ENCODE peak calls at places on chromosome 1, in six cellular contexts. A is psoas muscle; W is body of pancreas; O is CD4-positive, alpha-beta T cell; H is aorta; T is IMR-90. S is an unnamed sample.

GRCh38 chr1:85884372-85885035 is 176.3 kb upstream of the ZNHIT6 start:
- DNase-seq in T (peak; percentile 48), A (no peak), H (no peak), W (no peak), O (no peak), S (no peak)

GRCh38 chr1:30407862-30408580 is 315.4 kb downstream of the MATN1 start:
- DNase-seq in O (no peak), H (peak; percentile 7), W (no peak), T (no peak), A (no peak), S (peak; percentile 6)

GRCh38 chr1:244801246-244801645 is 34.2 kb upstream of the COX20 start:
- DNase-seq in T (peak; percentile 13), W (peak; percentile 44), O (peak; percentile 35), H (no peak), A (no peak), S (peak; percentile 27)

GRCh38 chr1:171983584-171983983 is 142.3 kb downstream of the DNM3 start:
- DNase-seq in T (peak; percentile 32), W (no peak), H (no peak), O (no peak), A (no peak), S (no peak)

GRCh38 chr1:109793486-109794318 is 30.0 kb upstream of the EPS8L3 start:
- DNase-seq in T (peak; percentile 81), W (peak; percentile 73), O (no peak), H (no peak), A (no peak), S (peak; percentile 15)

GRCh38 chr1:66270122-66270812 is 263.7 kb upstream of the SGIP1 start:
- DNase-seq in T (peak; percentile 71), W (peak; percentile 49), O (no peak), H (peak; percentile 52), A (no peak), S (no peak)

GRCh38 chr1:14946567-14947285 is 206.8 kb upstream of the TMEM51 start:
- DNase-seq in T (peak; percentile 86), H (peak; percentile 68), A (no peak), O (no peak), W (no peak), S (no peak)

GRCh38 chr1:232335261-232335660 is 294.7 kb downstream of the SIPA1L2 start:
- DNase-seq in H (no peak), A (no peak), T (no peak), W (no peak), O (no peak), S (no peak)

GRCh38 chr1:54967372-54967771 is 13.1 kb upstream of the TMEM61 start:
- DNase-seq in T (no peak), H (no peak), W (no peak), O (no peak), A (no peak), S (no peak)

GRCh38 chr1:220910021-220910420 is 30.8 kb downstream of the HLX start:
- DNase-seq in W (no peak), O (no peak), T (no peak), A (no peak), H (no peak), S (no peak)

GRCh38 chr1:31931241-31932225 is 6.6 kb downstream of the PTP4A2 start:
- DNase-seq in O (no peak), T (peak; percentile 67), W (no peak), H (no peak), A (no peak), S (no peak)

GRCh38 chr1:220803401-220804201 is 16.9 kb downstream of the MTARC1 start:
- DNase-seq in A (no peak), W (peak; percentile 25), O (no peak), H (no peak), T (peak; percentile 36), S (peak; percentile 56)

GRCh38 chr1:235843458-235843857 is 23.2 kb downstream of the LYST start:
- DNase-seq in T (peak; percentile 68), O (no peak), W (no peak), A (no peak), H (no peak), S (no peak)

GRCh38 chr1:198936371-198937083 is 297.7 kb downstream of the PTPRC start:
- DNase-seq in O (no peak), H (peak; percentile 36), A (no peak), T (peak; percentile 36), W (no peak), S (peak; percentile 28)

GRCh38 chr1:181083842-181084605 is 4.5 kb upstream of the IER5 start:
- DNase-seq in O (peak; percentile 41), W (peak; percentile 82), H (peak; percentile 62), A (peak; percentile 51), T (no peak), S (peak; percentile 66)

GRCh38 chr1:47764461-47765046 is 232.6 kb downstream of the TRABD2B start:
- DNase-seq in W (no peak), O (no peak), A (no peak), H (no peak), T (no peak), S (no peak)

GRCh38 chr1:43719063-43719462 is 11.7 kb downstream of the ST3GAL3 start:
- DNase-seq in H (no peak), A (peak; percentile 18), O (no peak), T (peak; percentile 57), W (no peak), S (no peak)

GRCh38 chr1:1426961-1427934 is 6.2 kb upstream of the ANKRD65 start:
- DNase-seq in O (no peak), W (no peak), T (no peak), A (no peak), H (peak; percentile 46), S (no peak)

GRCh38 chr1:9849691-9850441 is 26.1 kb upstream of the CLSTN1 start:
- DNase-seq in W (no peak), T (no peak), O (no peak), A (no peak), H (no peak), S (no peak)

GRCh38 chr1:245209658-245210415 is 55.1 kb downstream of the KIF26B start:
- DNase-seq in H (no peak), A (no peak), T (no peak), W (no peak), O (no peak), S (no peak)

GRCh38 chr1:15916417-15916816 is 59.5 kb downstream of the ZBTB17 start:
- DNase-seq in T (peak; percentile 63), W (no peak), O (no peak), H (no peak), A (no peak), S (no peak)

GRCh38 chr1:31811605-31812004 is 4.2 kb downstream of the SPOCD1 start:
- DNase-seq in O (no peak), W (no peak), H (no peak), A (no peak), T (peak; percentile 78), S (peak; percentile 46)

GRCh38 chr1:246613131-246613758 is 47.0 kb downstream of the CNST start:
- DNase-seq in O (no peak), H (no peak), T (no peak), W (no peak), A (no peak), S (no peak)

GRCh38 chr1:162682013-162682419 is 49.8 kb downstream of the DDR2 start:
- DNase-seq in W (no peak), A (no peak), O (no peak), H (no peak), T (no peak), S (no peak)

GRCh38 chr1:248098529-248098928 is 3.5 kb downstream of the OR2L13 start:
- DNase-seq in A (no peak), H (no peak), T (no peak), O (no peak), W (no peak), S (no peak)
- H3K27ac ChIP-seq in A (no peak overlapping the region), H (no peak overlapping the region), T (no peak overlapping the region), O (no peak overlapping the region), W (no peak overlapping the region), S (no peak overlapping the region)

DNA sequence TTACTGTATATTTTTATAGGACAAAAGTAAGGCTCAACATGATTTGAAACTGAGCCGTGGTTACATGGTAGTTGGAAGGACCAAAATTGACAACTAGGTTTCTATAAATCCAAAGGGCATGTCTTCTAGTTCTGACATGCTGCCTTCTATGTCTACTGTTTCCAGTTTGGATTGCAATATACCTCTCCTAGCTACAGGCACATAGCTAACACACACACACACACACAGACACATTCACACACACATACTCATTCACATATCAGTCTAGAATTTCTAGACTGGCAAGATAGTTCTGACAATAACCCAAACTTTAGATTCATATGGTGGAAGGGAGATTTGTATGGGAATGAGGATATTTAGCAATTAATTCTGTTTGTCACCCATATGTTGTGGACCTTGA is 544.8 kb upstream of the CAMK1G start:
- DNase-seq in T (no peak), O (no peak), H (no peak), W (no peak), A (no peak), S (no peak)
- H3K27ac ChIP-seq in T (no peak overlapping the region), O (no peak overlapping the region), H (no peak overlapping the region), W (no peak overlapping the region), A (no peak overlapping the region), S (no peak overlapping the region)

GRCh38 chr1:176904057-176904815 is 260.3 kb downstream of the ASTN1 start:
- DNase-seq in A (no peak), H (no peak), W (no peak), T (no peak), O (no peak), S (peak; percentile 15)

GRCh38 chr1:176903474-176903873 is 261.0 kb downstream of the ASTN1 start:
- DNase-seq in O (no peak), H (no peak), W (no peak), A (no peak), T (peak; percentile 37), S (no peak)

DNA sequence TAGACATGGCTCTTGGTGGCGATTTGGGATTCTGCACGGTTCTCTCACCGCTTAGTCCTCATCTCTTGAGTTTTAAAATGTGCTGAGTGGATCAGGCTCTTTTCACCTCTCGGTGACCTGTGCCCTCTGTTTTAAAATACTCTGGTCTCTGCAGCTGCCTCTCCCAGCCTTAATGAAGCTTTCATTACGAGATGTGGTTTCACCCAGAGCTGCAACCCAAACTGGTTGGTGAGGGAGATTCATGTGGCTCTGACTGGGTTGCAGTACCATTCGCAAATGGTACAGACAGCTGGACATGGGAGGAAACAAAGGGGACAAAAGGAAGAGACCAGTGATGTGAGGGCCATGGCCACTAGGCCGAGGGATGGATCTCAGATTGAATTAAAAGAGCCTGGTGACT is 258.9 kb downstream of the ASTN1 start:
- DNase-seq in H (no peak), A (no peak), W (no peak), O (no peak), T (no peak), S (no peak)
- H3K27ac ChIP-seq in H (no peak overlapping the region), A (no peak overlapping the region), W (no peak overlapping the region), O (no peak overlapping the region), T (no peak overlapping the region), S (no peak overlapping the region)

GRCh38 chr1:93608188-93609109 is 73.2 kb downstream of the BCAR3 start:
- DNase-seq in O (no peak), A (no peak), W (no peak), T (peak; percentile 31), H (peak; percentile 34), S (no peak)
- H3K27ac ChIP-seq in O (no peak overlapping the region), A (peak overlapping the region; percentile 86), W (no peak overlapping the region), T (peak overlapping the region; percentile 12), H (peak overlapping the region; percentile 5), S (no peak overlapping the region)

GRCh38 chr1:183129921-183130675 is 56.0 kb upstream of the LAMC2 start:
- DNase-seq in W (peak; percentile 25), H (no peak), O (no peak), A (peak; percentile 60), T (no peak), S (no peak)
- H3K27ac ChIP-seq in W (no peak overlapping the region), H (no peak overlapping the region), O (no peak overlapping the region), A (peak overlapping the region; percentile 17), T (no peak overlapping the region), S (no peak overlapping the region)

GRCh38 chr1:183710734-183711133 is 57.6 kb upstream of the APOBEC4 start:
- DNase-seq in A (no peak), T (no peak), W (no peak), H (no peak), O (no peak), S (no peak)
- H3K27ac ChIP-seq in A (no peak overlapping the region), T (no peak overlapping the region), W (no peak overlapping the region), H (no peak overlapping the region), O (no peak overlapping the region), S (no peak overlapping the region)

GRCh38 chr1:200414657-200415056 is 4.8 kb upstream of the ZNF281 start:
- DNase-seq in H (no peak), T (no peak), W (no peak), O (no peak), A (no peak), S (no peak)
- H3K27ac ChIP-seq in H (no peak overlapping the region), T (peak overlapping the region; percentile 51), W (no peak overlapping the region), O (no peak overlapping the region), A (no peak overlapping the region), S (no peak overlapping the region)